ENCODE peak calls at places on chromosomes 6 and 20, in nine cellular contexts. P is AG04450, O is fibroblast of lung, X is NCI-H2171, N is RWPE2, R is iPS-NIHi11, V is fibroblast of the conjunctiva, D is NCI-H774, B is lower leg skin. J is an unnamed sample.

GRCh38 chr6:160004419-160005160 is 35.7 kb downstream of the IGF2R start:
- DNase-seq in N (no peak), X (no peak), P (no peak), O (no peak), R (no peak), B (peak), V (no peak), D (no peak), J (no peak)

GRCh38 chr6:29995346-29995777 is 53.0 kb downstream of the HLA-A start:
- DNase-seq in D (no peak), O (peak), X (no peak), B (no peak), N (no peak), V (no peak), R (no peak), P (no peak), J (no peak)

GRCh38 chr6:34489229-34489805 is 23.4 kb downstream of the PACSIN1 start:
- DNase-seq in X (no peak), R (no peak), V (no peak), D (no peak), N (peak), O (no peak), B (no peak), P (no peak), J (no peak)

GRCh38 chr20:3235661-3236324 is 3.2 kb downstream of the SLC4A11 start:
- DNase-seq in N (peak), R (no peak), B (no peak), D (no peak), X (no peak), O (peak), P (no peak), V (no peak), J (no peak)

GRCh38 chr6:14818422-14818884 is 427.4 kb upstream of the JARID2 start:
- DNase-seq in X (no peak), N (no peak), B (peak), V (no peak), D (no peak), R (no peak), P (no peak), O (no peak), J (no peak)

GRCh38 chr6:167941822-167942221 is 55.6 kb upstream of the KIF25 start:
- DNase-seq in O (no peak), D (no peak), R (no peak), N (no peak), B (no peak), X (no peak), V (no peak), P (no peak), J (no peak)

GRCh38 chr20:59392741-59393140 is 92.3 kb downstream of the EDN3 start:
- DNase-seq in B (no peak), O (no peak), N (no peak), R (no peak), V (no peak), D (no peak), X (no peak), P (no peak), J (no peak)

GRCh38 chr20:48777005-48777404 is 50.8 kb downstream of the PREX1 start:
- DNase-seq in P (no peak), B (no peak), X (no peak), V (no peak), D (no peak), R (no peak), O (no peak), N (no peak), J (no peak)

GRCh38 chr6:136016228-136017225 is 165.0 kb downstream of the PDE7B start:
- DNase-seq in X (no peak), R (peak), B (no peak), V (no peak), D (peak), O (no peak), N (no peak), P (no peak), J (no peak)

GRCh38 chr6:52881996-52882841 is 27.3 kb downstream of the GSTA3 start:
- DNase-seq in X (peak), D (peak), N (no peak), P (peak), B (peak), R (peak), O (peak), V (peak), J (peak)

GRCh38 chr6:108995296-108995695 is 99.3 kb downstream of the SESN1 start:
- DNase-seq in V (no peak), P (no peak), X (no peak), N (no peak), O (no peak), D (no peak), B (no peak), R (no peak), J (no peak)

GRCh38 chr20:61985096-61985495 is 80.6 kb downstream of the TAF4 start:
- DNase-seq in N (no peak), R (no peak), P (no peak), V (no peak), O (no peak), B (no peak), X (no peak), D (no peak), J (no peak)

GRCh38 chr6:56890683-56891429 is 64.1 kb upstream of the BEND6 start:
- DNase-seq in B (no peak), D (no peak), V (peak), O (peak), R (no peak), X (no peak), N (no peak), P (peak), J (no peak)

GRCh38 chr6:143149771-143150170 is 89.1 kb downstream of the AIG1 start:
- DNase-seq in X (no peak), N (no peak), V (no peak), O (no peak), R (no peak), P (no peak), D (no peak), B (no peak), J (no peak)

GRCh38 chr6:130624046-130624445 is 203.2 kb upstream of the SMLR1 start:
- DNase-seq in R (no peak), O (no peak), B (no peak), X (no peak), D (no peak), N (no peak), P (no peak), V (no peak), J (no peak)

GRCh38 chr20:63698739-63699465 is 2.5 kb downstream of the TNFRSF6B start:
- DNase-seq in B (peak), P (peak), V (peak), O (peak), R (peak), X (no peak), D (no peak), N (peak), J (no peak)

GRCh38 chr20:62702886-62703852 is 5.5 kb upstream of the NTSR1 start:
- DNase-seq in V (peak), X (peak), D (no peak), N (peak), B (no peak), O (peak), R (no peak), P (peak), J (no peak)

GRCh38 chr6:45915776-45916348 is 99.8 kb downstream of the CLIC5 start:
- DNase-seq in D (no peak), B (no peak), X (no peak), O (no peak), P (no peak), V (no peak), R (no peak), N (no peak), J (no peak)

GRCh38 chr20:33803921-33804337 is 7.2 kb upstream of the CHMP4B start:
- DNase-seq in P (peak), V (peak), X (no peak), B (no peak), R (no peak), D (no peak), N (no peak), O (peak), J (no peak)

GRCh38 chr20:50144362-50144761 is 9.2 kb downstream of the PEDS1 start:
- DNase-seq in R (no peak), V (peak), B (peak), N (peak), D (no peak), P (peak), X (no peak), O (peak), J (no peak)

GRCh38 chr20:889932-890463 is 26.1 kb downstream of the ANGPT4 start:
- DNase-seq in O (no peak), B (no peak), V (no peak), D (no peak), X (no peak), R (no peak), N (no peak), P (no peak), J (no peak)

GRCh38 chr6:30060634-30060981 is 457 bp upstream of the POLR1H start:
- DNase-seq in O (no peak), N (no peak), D (no peak), V (no peak), P (no peak), R (peak), B (peak), X (no peak), J (no peak)